ENCODE peak calls at places on chromosomes 16 and 17, in four cellular contexts. F, V, T and S are unnamed samples.

GRCh38 chr16:16028311-16028999 is 79.0 kb downstream of the ABCC1 start:
- DNase-seq in T (no peak), V (no peak), F (no peak), S (no peak)

GRCh38 chr17:50274142-50274944 is at the start of gene TMEM92:
- DNase-seq in F (no peak), T (no peak), V (no peak), S (peak; percentile 53)

GRCh38 chr17:31787857-31788570 is 71.0 kb downstream of the COPRS start:
- DNase-seq in F (no peak), T (no peak), V (peak; percentile 84), S (peak; percentile 88)

GRCh38 chr16:4111748-4112696 is 4.2 kb downstream of the ADCY9 start:
- DNase-seq in V (peak; percentile 46), T (peak; percentile 34), F (no peak), S (no peak)

GRCh38 chr16:15961060-15961511 is 11.7 kb downstream of the ABCC1 start:
- DNase-seq in F (no peak), V (peak; percentile 60), T (peak; percentile 58), S (peak; percentile 69)

GRCh38 chr17:77914440-77915254 is 43.9 kb upstream of the TNRC6C start:
- DNase-seq in F (no peak), T (no peak), V (peak; percentile 62), S (peak; percentile 42)

GRCh38 chr17:65489413-65490170 is 71.9 kb downstream of the AXIN2 start:
- DNase-seq in F (no peak), V (no peak), T (no peak), S (no peak)

GRCh38 chr17:74443516-74444296 is 11.8 kb downstream of the GPRC5C start:
- DNase-seq in V (no peak), T (no peak), F (no peak), S (no peak)

GRCh38 chr17:81838753-81839255 is 4.0 kb upstream of the PPP1R27 start:
- DNase-seq in V (no peak), T (no peak), F (no peak), S (no peak)

GRCh38 chr16:89841275-89841674 is 13.0 kb downstream of the SPIRE2 start:
- DNase-seq in V (no peak), T (no peak), F (no peak), S (no peak)